ENCODE peak calls at places on chromosomes 2 and 18, in seven cellular contexts. Z is hepatocyte; Y is CD4-positive, alpha-beta memory T cell; W is DND-41; H is A549; S is left ventricle myocardium inferior; U is MM.1S. X is an unnamed sample.

GRCh38 chr2:127057371-127058245 is 49.3 kb downstream of the BIN1 start:
- DNase-seq in Z (no peak), Y (no peak), H (no peak), U (no peak), S (no peak), W (no peak), X (no peak)

GRCh38 chr2:175011505-175011904 is 6.3 kb upstream of the CHN1 start:
- DNase-seq in Y (no peak), S (no peak), Z (no peak), U (no peak), W (no peak), H (no peak), X (no peak)

GRCh38 chr18:49018961-49019445 is 68.2 kb upstream of the SMAD7 start:
- DNase-seq in S (no peak), H (no peak), Y (no peak), U (no peak), W (no peak), Z (no peak), X (peak; percentile 35)

GRCh38 chr2:217966399-217967068 is 36.3 kb downstream of the TNS1 start:
- DNase-seq in S (no peak), W (no peak), Y (no peak), Z (no peak), H (no peak), U (no peak), X (no peak)

GRCh38 chr2:27717070-27717453 is 53.4 kb downstream of the SLC4A1AP start:
- DNase-seq in W (no peak), Z (no peak), H (peak; percentile 87), U (peak; percentile 56), Y (no peak), S (peak; percentile 50), X (no peak)

GRCh38 chr2:235766206-235766794 is 272.5 kb downstream of the AGAP1 start:
- DNase-seq in Z (peak; percentile 92), Y (peak; percentile 38), S (no peak), H (peak; percentile 81), U (peak; percentile 53), W (peak; percentile 58), X (peak; percentile 31)

GRCh38 chr2:232382331-232383225 is 4.0 kb downstream of the ALPP start:
- DNase-seq in H (no peak), Y (no peak), W (no peak), S (no peak), Z (no peak), U (no peak), X (no peak)

GRCh38 chr2:175048275-175048674 is 43.1 kb upstream of the CHN1 start:
- DNase-seq in S (no peak), U (peak; percentile 74), W (no peak), Z (no peak), H (no peak), Y (no peak), X (no peak)

GRCh38 chr18:9221040-9221439 is 84.5 kb downstream of the ANKRD12 start:
- DNase-seq in Y (no peak), U (no peak), H (no peak), Z (no peak), S (no peak), W (no peak), X (no peak)

GRCh38 chr2:231050018-231050901 is 6.4 kb upstream of the PSMD1 start:
- DNase-seq in H (peak; percentile 59), U (no peak), Z (peak; percentile 84), W (no peak), S (no peak), Y (no peak), X (no peak)
- H3K4me3 ChIP-seq in H (no peak overlapping the region), U (no peak overlapping the region), Z (no peak overlapping the region), W (no peak overlapping the region), S (no peak overlapping the region), Y (no peak overlapping the region), X (no peak overlapping the region)

GRCh38 chr2:203533696-203534471 is 1.2 kb downstream of the RAPH1 start:
- DNase-seq in W (peak; percentile 50), Y (peak; percentile 48), H (peak; percentile 27), S (no peak), Z (peak; percentile 26), U (peak; percentile 53), X (peak; percentile 33)

GRCh38 chr2:203535078-203535783 is at the start of gene RAPH1:
- DNase-seq in Z (peak; percentile 95), H (peak; percentile 88), U (peak; percentile 78), S (peak; percentile 91), Y (peak; percentile 56), W (peak; percentile 65), X (peak; percentile 49)

GRCh38 chr2:203535784-203536590 is 886 bp upstream of the RAPH1 start:
- DNase-seq in Z (peak; percentile 14), Y (no peak), S (no peak), H (no peak), U (no peak), W (no peak), X (no peak)

GRCh38 chr2:203534486-203535077 is 519 bp downstream of the RAPH1 start:
- DNase-seq in U (peak; percentile 70), H (peak; percentile 9), Y (peak; percentile 39), W (peak; percentile 65), Z (no peak), S (peak; percentile 50), X (peak; percentile 38)

GRCh38 chr2:203532957-203533695 is 2.0 kb downstream of the RAPH1 start:
- DNase-seq in H (peak; percentile 10), U (no peak), Y (no peak), S (no peak), W (no peak), Z (peak; percentile 28), X (no peak)
- H3K27ac ChIP-seq in H (peak overlapping the region; percentile 86), U (no peak overlapping the region), Y (no peak overlapping the region), S (peak overlapping the region; percentile 93), W (no peak overlapping the region), Z (peak overlapping the region; percentile 98), X (no peak overlapping the region)

GRCh38 chr2:11639503-11639902 is 30.5 kb downstream of the NTSR2 start:
- DNase-seq in H (no peak), Y (no peak), Z (no peak), S (no peak), U (no peak), W (no peak), X (no peak)
- H3K4me3 ChIP-seq in H (no peak overlapping the region), Y (no peak overlapping the region), Z (no peak overlapping the region), S (no peak overlapping the region), U (no peak overlapping the region), W (no peak overlapping the region), X (no peak overlapping the region)

GRCh38 chr2:233486357-233486756 is 80.2 kb downstream of the USP40 start:
- DNase-seq in H (no peak), W (no peak), Z (no peak), S (no peak), Y (no peak), U (no peak), X (no peak)
- H3K27ac ChIP-seq in H (peak overlapping the region; percentile 98), W (no peak overlapping the region), Z (peak overlapping the region; percentile 66), S (peak overlapping the region; percentile 49), Y (no peak overlapping the region), U (no peak overlapping the region), X (no peak overlapping the region)

DNA sequence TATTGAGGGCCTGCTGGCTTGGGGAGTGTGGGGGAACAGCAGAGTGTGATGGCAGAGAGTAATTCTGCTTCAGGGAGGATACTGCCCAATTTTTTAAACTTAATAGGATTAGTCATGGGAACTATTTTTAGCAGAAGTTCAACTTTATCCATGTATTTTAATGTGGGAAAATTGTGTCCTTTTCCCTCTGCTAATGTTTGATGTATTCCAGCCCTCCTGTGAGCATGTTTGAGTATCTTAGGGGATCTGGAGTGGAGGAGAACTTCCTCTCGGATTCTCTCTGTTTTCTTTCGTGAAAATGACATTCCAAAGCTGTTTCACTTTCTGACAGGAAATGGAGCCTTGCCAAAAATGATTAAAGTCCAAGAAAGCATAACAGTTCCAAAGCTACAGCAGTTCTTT is 418.4 kb upstream of the ZEB2 start:
- DNase-seq in Y (no peak), U (no peak), W (no peak), H (peak; percentile 33), Z (peak; percentile 49), S (no peak), X (no peak)
- H3K4me3 ChIP-seq in Y (no peak overlapping the region), U (no peak overlapping the region), W (no peak overlapping the region), H (no peak overlapping the region), Z (no peak overlapping the region), S (no peak overlapping the region), X (no peak overlapping the region)

GRCh38 chr2:135998842-135999241 is 13.4 kb upstream of the DARS1 start:
- DNase-seq in H (no peak), S (no peak), U (no peak), Y (no peak), W (no peak), Z (no peak), X (no peak)
- H3K27ac ChIP-seq in H (no peak overlapping the region), S (no peak overlapping the region), U (no peak overlapping the region), Y (no peak overlapping the region), W (no peak overlapping the region), Z (no peak overlapping the region), X (no peak overlapping the region)

X was measured in CD8-positive, alpha-beta T cell.